ENCODE peak calls at places on chromosomes 16 and 17, in four cellular contexts. One of them, this sample, is unnamed.

GRCh38 chr17:76688165-76688622 is 22.6 kb downstream of the MXRA7 start:
- DNase-seq in HT1080: peak; percentile 30
- DNase-seq in HCEC 1CT: peak; percentile 41
- DNase-seq in NCI-H460: no peak
- DNase-seq in this sample: no peak

GRCh38 chr16:56203052-56203451 is 11.8 kb downstream of the GNAO1 start:
- DNase-seq in HCEC 1CT: peak; percentile 36
- DNase-seq in NCI-H460: peak; percentile 36
- DNase-seq in HT1080: peak; percentile 69
- DNase-seq in this sample: no peak

GRCh38 chr17:63911657-63912100 is 621 bp upstream of the CSHL1 start:
- DNase-seq in NCI-H460: peak; percentile 32
- DNase-seq in HT1080: peak; percentile 40
- DNase-seq in HCEC 1CT: no peak
- DNase-seq in this sample: peak; percentile 24

GRCh38 chr17:72426948-72427760 is 306.3 kb downstream of the SOX9 start:
- DNase-seq in HCEC 1CT: no peak
- DNase-seq in HT1080: no peak
- DNase-seq in NCI-H460: no peak
- DNase-seq in this sample: peak; percentile 44

GRCh38 chr16:30077656-30078055 is 1.9 kb downstream of the PPP4C start:
- DNase-seq in NCI-H460: no peak
- DNase-seq in HT1080: no peak
- DNase-seq in HCEC 1CT: no peak
- DNase-seq in this sample: no peak

GRCh38 chr16:4704491-4704890 is 11.1 kb downstream of the NUDT16L1 start:
- DNase-seq in HCEC 1CT: no peak
- DNase-seq in HT1080: no peak
- DNase-seq in NCI-H460: no peak
- DNase-seq in this sample: no peak

GRCh38 chr16:85354623-85355514 is 242.6 kb upstream of the CIBAR2 start:
- DNase-seq in NCI-H460: no peak
- DNase-seq in HCEC 1CT: peak; percentile 74
- DNase-seq in HT1080: peak; percentile 98
- DNase-seq in this sample: no peak

GRCh38 chr16:20673882-20674683 is 23.4 kb downstream of the ACSM1 start:
- DNase-seq in NCI-H460: no peak
- DNase-seq in HT1080: no peak
- DNase-seq in HCEC 1CT: no peak
- DNase-seq in this sample: no peak

GRCh38 chr16:10817514-10817913 is 1.1 kb downstream of the TVP23A start:
- DNase-seq in HT1080: no peak
- DNase-seq in NCI-H460: no peak
- DNase-seq in HCEC 1CT: no peak
- DNase-seq in this sample: no peak

GRCh38 chr16:67877064-67877463 is 4.2 kb downstream of the EDC4 start:
- DNase-seq in HCEC 1CT: no peak
- DNase-seq in NCI-H460: no peak
- DNase-seq in HT1080: no peak
- DNase-seq in this sample: no peak

GRCh38 chr17:82985973-82986372 is 93.4 kb upstream of the METRNL start:
- DNase-seq in HCEC 1CT: no peak
- DNase-seq in HT1080: peak; percentile 62
- DNase-seq in NCI-H460: no peak
- DNase-seq in this sample: no peak

GRCh38 chr16:4404247-4404966 is 12.0 kb downstream of the CORO7 start:
- DNase-seq in HT1080: peak; percentile 41
- DNase-seq in NCI-H460: peak; percentile 54
- DNase-seq in HCEC 1CT: peak; percentile 10
- DNase-seq in this sample: no peak

GRCh38 chr17:75897076-75898019 is 597 bp upstream of the TRIM65 start:
- DNase-seq in HCEC 1CT: no peak
- DNase-seq in NCI-H460: no peak
- DNase-seq in HT1080: no peak
- DNase-seq in this sample: no peak

GRCh38 chr17:43125967-43126910 is 1.1 kb upstream of the BRCA1 start:
- DNase-seq in HCEC 1CT: no peak
- DNase-seq in NCI-H460: peak; percentile 9
- DNase-seq in HT1080: no peak
- DNase-seq in this sample: no peak

GRCh38 chr17:65405563-65405962 is 155.9 kb downstream of the AXIN2 start:
- DNase-seq in NCI-H460: no peak
- DNase-seq in HCEC 1CT: no peak
- DNase-seq in HT1080: no peak
- DNase-seq in this sample: no peak

GRCh38 chr17:41624208-41625101 is at the start of gene KRT17:
- DNase-seq in HCEC 1CT: no peak
- DNase-seq in NCI-H460: no peak
- DNase-seq in HT1080: no peak
- DNase-seq in this sample: no peak

This sample was measured in LoVo.